ENCODE peak calls at places on chromosome 22, in five cellular contexts. X is heart right ventricle, Q is HEK293T, J is iPS-NIHi11, D is H54. N is an unnamed sample.

GRCh38 chr22:48256041-48256739 is 1493.7 kb downstream of the TBC1D22A start:
- DNase-seq in X (no peak), Q (no peak), J (no peak), D (no peak), N (peak)

GRCh38 chr22:23105304-23105703 is 35.0 kb downstream of the GNAZ start:
- DNase-seq in X (no peak), Q (no peak), J (no peak), D (no peak), N (no peak)

GRCh38 chr22:36493690-36494110 is 12.3 kb upstream of the TXN2 start:
- DNase-seq in X (no peak), Q (no peak), J (no peak), D (no peak), N (no peak)

GRCh38 chr22:46262449-46263207 is 515 bp downstream of the PKDREJ start:
- DNase-seq in X (peak), Q (no peak), J (peak), D (no peak), N (peak)

GRCh38 chr22:30290679-30291333 is 1.5 kb upstream of the CASTOR1 start:
- DNase-seq in X (peak), Q (no peak), J (peak), D (peak), N (peak)

GRCh38 chr22:39090426-39091064 is 6.5 kb upstream of the APOBEC3H start:
- DNase-seq in X (no peak), Q (no peak), J (no peak), D (peak), N (peak)

GRCh38 chr22:19852177-19852781 is 2.4 kb downstream of the GNB1L start:
- DNase-seq in X (no peak), Q (no peak), J (no peak), D (no peak), N (peak)

GRCh38 chr22:46531776-46532175 is 5.6 kb downstream of the CELSR1 start:
- DNase-seq in X (no peak), Q (no peak), J (no peak), D (no peak), N (peak)

GRCh38 chr22:27687984-27688545 is 113.5 kb downstream of the MN1 start:
- DNase-seq in X (no peak), Q (no peak), J (no peak), D (no peak), N (no peak)

GRCh38 chr22:50730013-50730891 is 7.8 kb upstream of the ACR start:
- DNase-seq in X (no peak), Q (no peak), J (no peak), D (no peak), N (peak)

GRCh38 chr22:46061124-46061410 is 84.1 kb upstream of the WNT7B start:
- DNase-seq in X (no peak), Q (no peak), J (no peak), D (no peak), N (no peak)

GRCh38 chr22:26674211-26675190 is 17.1 kb downstream of the MIAT start:
- DNase-seq in X (no peak), Q (no peak), J (no peak), D (no peak), N (no peak)

GRCh38 chr22:29272624-29273023 is 4.6 kb downstream of the EWSR1 start:
- DNase-seq in X (no peak), Q (no peak), J (no peak), D (no peak), N (no peak)

GRCh38 chr22:23677701-23677995 is 13.2 kb upstream of the RGL4 start:
- DNase-seq in X (no peak), Q (no peak), J (no peak), D (no peak), N (no peak)

GRCh38 chr22:30754971-30755759 is 60.5 kb downstream of the OSBP2 start:
- DNase-seq in X (no peak), Q (peak), J (peak), D (peak), N (peak)

GRCh38 chr22:44384981-44385610 is 72.3 kb upstream of the SHISAL1 start:
- DNase-seq in X (peak), Q (no peak), J (no peak), D (no peak), N (peak)

GRCh38 chr22:21796863-21797262 is 61.3 kb upstream of the YPEL1 start:
- DNase-seq in X (no peak), Q (no peak), J (peak), D (no peak), N (no peak)

GRCh38 chr22:23850136-23850611 is 7.5 kb upstream of the SLC2A11 start:
- DNase-seq in X (no peak), Q (no peak), J (no peak), D (no peak), N (peak)

GRCh38 chr22:24894220-24894975 is 52.1 kb downstream of the LHFPL7 start:
- DNase-seq in X (peak), Q (no peak), J (peak), D (peak), N (peak)

GRCh38 chr22:22408731-22409696 is 99.5 kb downstream of the ZNF280B start:
- DNase-seq in X (no peak), Q (peak), J (peak), D (no peak), N (no peak)

GRCh38 chr22:28051787-28052356 is 132.8 kb upstream of the PITPNB start:
- DNase-seq in X (peak), Q (peak), J (peak), D (no peak), N (peak)

GRCh38 chr22:49749885-49750510 is 77.7 kb downstream of the BRD1 start:
- DNase-seq in X (no peak), Q (no peak), J (peak), D (no peak), N (peak)

GRCh38 chr22:24051028-24051427 is 39.9 kb downstream of the CABIN1 start:
- DNase-seq in X (no peak), Q (no peak), J (no peak), D (no peak), N (no peak)

GRCh38 chr22:25777870-25778269 is 35.9 kb downstream of the MYO18B start:
- DNase-seq in X (no peak), Q (peak), J (no peak), D (peak), N (peak)

GRCh38 chr22:37982151-37982838 is 2.1 kb downstream of the SOX10 start:
- DNase-seq in X (no peak), Q (no peak), J (no peak), D (no peak), N (peak)

GRCh38 chr22:33166206-33166605 is 108.0 kb upstream of the SYN3 start:
- DNase-seq in X (no peak), Q (no peak), J (peak), D (no peak), N (no peak)

GRCh38 chr22:27113211-27114030 is 456.0 kb downstream of the MIAT start:
- DNase-seq in X (no peak), Q (no peak), J (no peak), D (peak), N (peak)

GRCh38 chr22:30277547-30278344 is 11.1 kb upstream of the OSM start:
- DNase-seq in X (no peak), Q (no peak), J (no peak), D (no peak), N (peak)